ENCODE peak calls at places on chromosome 18, in ten cellular contexts. B is right cardiac atrium; I is iPS DF 6.9; H is A549; O is fibroblast of lung; C is body of pancreas; J is esophagus muscularis mucosa; T is effector memory CD4-positive, alpha-beta T cell; M is uterus; E is psoas muscle. P is an unnamed sample.

GRCh38 chr18:69659142-69659651 is 258.5 kb downstream of the DOK6 start:
- DNase-seq in H (no peak), M (no peak), B (no peak), T (no peak), C (peak; percentile 17), I (no peak), E (no peak), O (no peak), J (no peak), P (no peak)

GRCh38 chr18:45775241-45775676 is 50.2 kb upstream of the SIGLEC15 start:
- DNase-seq in C (peak; percentile 75), M (peak; percentile 49), O (peak; percentile 91), I (peak; percentile 47), E (peak; percentile 76), H (peak; percentile 85), B (peak; percentile 91), T (no peak), J (peak; percentile 96), P (peak; percentile 36)

GRCh38 chr18:74097803-74098202 is 49.8 kb downstream of the FBXO15 start:
- DNase-seq in O (no peak), J (no peak), H (no peak), E (no peak), B (no peak), M (no peak), C (no peak), T (no peak), I (no peak), P (no peak)

GRCh38 chr18:10590412-10590811 is 64.6 kb downstream of the NAPG start:
- DNase-seq in M (no peak), H (no peak), O (no peak), J (no peak), E (no peak), I (no peak), T (no peak), C (no peak), B (no peak), P (no peak)

GRCh38 chr18:13425357-13426095 is 207.0 kb downstream of the LDLRAD4 start:
- DNase-seq in M (no peak), E (no peak), O (no peak), J (no peak), I (no peak), C (no peak), T (no peak), H (no peak), B (no peak), P (no peak)

GRCh38 chr18:56003009-56003408 is 415.0 kb upstream of the TCF4 start:
- DNase-seq in T (no peak), J (no peak), O (no peak), C (no peak), M (no peak), E (no peak), B (no peak), H (no peak), I (no peak), P (no peak)

GRCh38 chr18:12776821-12777471 is 74.1 kb downstream of the PSMG2 start:
- DNase-seq in M (no peak), T (no peak), O (no peak), H (no peak), B (peak; percentile 39), J (no peak), I (no peak), E (no peak), C (no peak), P (no peak)

GRCh38 chr18:48640566-48641270 is 101.9 kb downstream of the CTIF start:
- DNase-seq in I (no peak), C (no peak), J (no peak), H (no peak), T (no peak), B (no peak), E (no peak), M (peak; percentile 6), O (peak; percentile 71), P (no peak)

GRCh38 chr18:66560092-66560491 is 43.8 kb downstream of the CDH19 start:
- DNase-seq in B (no peak), I (peak; percentile 7), E (no peak), C (peak; percentile 13), M (no peak), O (peak; percentile 19), H (peak; percentile 51), J (no peak), T (no peak), P (no peak)

GRCh38 chr18:68426731-68427315 is 288.1 kb downstream of the TMX3 start:
- DNase-seq in C (no peak), J (no peak), E (no peak), T (no peak), M (no peak), B (no peak), I (no peak), O (peak; percentile 37), H (no peak), P (no peak)

GRCh38 chr18:42745931-42746330 is 369.6 kb downstream of the RIT2 start:
- DNase-seq in H (no peak), J (no peak), T (no peak), I (no peak), C (no peak), E (no peak), B (no peak), O (no peak), M (no peak), P (no peak)

GRCh38 chr18:20966795-20967194 is 144.8 kb downstream of the ROCK1 start:
- DNase-seq in J (no peak), O (no peak), T (no peak), M (no peak), E (no peak), B (no peak), H (no peak), I (no peak), C (no peak), P (no peak)

GRCh38 chr18:30457156-30457555 is 585.4 kb downstream of the DSC3 start:
- DNase-seq in J (no peak), E (no peak), B (no peak), H (no peak), T (no peak), I (no peak), M (no peak), O (no peak), C (no peak), P (no peak)

GRCh38 chr18:67132919-67133318 is 383.6 kb downstream of the DSEL start:
- DNase-seq in O (no peak), I (no peak), J (no peak), C (no peak), T (no peak), H (no peak), B (no peak), M (no peak), E (no peak), P (no peak)

GRCh38 chr18:68623342-68623741 is 91.6 kb downstream of the TMX3 start:
- DNase-seq in J (no peak), E (peak; percentile 13), M (no peak), B (peak; percentile 41), H (peak; percentile 48), C (peak; percentile 55), O (peak; percentile 89), T (no peak), I (peak; percentile 50), P (no peak)

GRCh38 chr18:811192-812122 is 585 bp downstream of the YES1 start:
- DNase-seq in E (peak; percentile 58), H (no peak), I (no peak), T (no peak), M (peak; percentile 43), O (peak; percentile 32), B (no peak), C (peak; percentile 29), J (no peak), P (no peak)

DNA sequence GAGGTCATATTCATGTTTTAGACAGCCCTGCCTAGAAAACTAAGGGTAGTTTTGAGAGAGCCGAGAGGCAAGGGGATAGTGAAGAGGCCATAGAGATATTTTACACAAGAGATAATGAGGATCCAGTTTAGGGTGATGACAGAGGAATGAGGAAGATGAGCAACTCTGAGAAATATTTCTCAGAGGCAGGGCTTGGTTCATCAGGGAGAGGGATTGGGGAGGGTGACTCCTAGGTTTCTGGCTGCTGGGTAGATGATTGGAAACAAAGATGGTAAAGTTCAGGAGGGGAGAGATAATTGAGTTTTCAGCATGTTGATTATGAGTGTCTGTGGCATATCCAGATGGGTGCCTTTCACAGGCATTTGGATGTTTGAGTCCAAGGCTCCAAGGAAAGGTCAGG is 7.3 kb downstream of the MYL12B start:
- DNase-seq in J (no peak), M (no peak), E (no peak), C (no peak), H (no peak), T (no peak), B (no peak), O (no peak), I (no peak), P (no peak)
- H3K4me3 ChIP-seq in J (no peak overlapping the region), M (no peak overlapping the region), E (no peak overlapping the region), C (no peak overlapping the region), H (no peak overlapping the region), T (no peak overlapping the region), B (no peak overlapping the region), O (no peak overlapping the region), I (no peak overlapping the region), P (no peak overlapping the region)

DNA sequence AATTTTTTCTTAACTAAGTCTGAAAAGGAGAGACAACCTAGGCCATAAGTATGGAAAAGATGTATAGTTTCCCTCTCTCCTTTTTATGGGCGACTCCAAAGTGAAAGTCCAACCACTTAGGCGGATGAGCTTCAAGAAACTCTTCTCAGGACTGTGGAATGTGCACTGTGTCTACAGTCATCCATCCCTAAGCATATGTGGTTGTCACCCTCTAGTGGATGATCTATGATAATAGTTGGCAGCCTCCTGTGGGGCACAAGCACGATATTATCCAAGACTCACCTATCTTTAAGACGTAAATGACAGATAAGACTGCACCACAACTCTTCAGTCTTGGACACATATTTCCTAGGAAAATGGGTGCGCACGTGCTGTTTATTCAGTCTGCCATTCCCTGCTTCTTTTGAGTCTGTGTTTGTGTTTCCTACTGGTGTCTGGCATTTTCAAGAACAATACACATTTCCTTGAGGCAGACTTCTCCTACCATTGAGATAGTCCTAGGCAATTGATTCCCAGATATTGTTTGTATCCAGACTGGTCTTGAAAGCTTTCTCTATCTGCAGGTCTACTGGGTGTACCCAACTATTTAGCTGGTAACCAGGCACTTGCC is 145.5 kb upstream of the CTAGE1 start:
- DNase-seq in J (no peak), B (no peak), M (peak; percentile 66), E (no peak), H (peak; percentile 86), C (peak; percentile 39), I (peak; percentile 20), T (no peak), O (peak; percentile 94), P (no peak)
- H3K27ac ChIP-seq in J (no peak overlapping the region), B (no peak overlapping the region), M (peak overlapping the region; percentile 10), E (no peak overlapping the region), H (peak overlapping the region; percentile 79), C (no peak overlapping the region), I (no peak overlapping the region), T (no peak overlapping the region), O (no peak overlapping the region), P (no peak overlapping the region)

GRCh38 chr18:8707946-8708345 is 2.6 kb downstream of the MTCL1 start:
- DNase-seq in I (no peak), E (no peak), M (no peak), T (no peak), C (no peak), H (peak; percentile 27), O (no peak), J (no peak), B (no peak), P (no peak)
- H3K4me3 ChIP-seq in I (no peak overlapping the region), E (no peak overlapping the region), M (no peak overlapping the region), T (no peak overlapping the region), C (no peak overlapping the region), H (peak overlapping the region; percentile 94), O (peak overlapping the region; percentile 86), J (peak overlapping the region; percentile 74), B (no peak overlapping the region), P (no peak overlapping the region)

DNA sequence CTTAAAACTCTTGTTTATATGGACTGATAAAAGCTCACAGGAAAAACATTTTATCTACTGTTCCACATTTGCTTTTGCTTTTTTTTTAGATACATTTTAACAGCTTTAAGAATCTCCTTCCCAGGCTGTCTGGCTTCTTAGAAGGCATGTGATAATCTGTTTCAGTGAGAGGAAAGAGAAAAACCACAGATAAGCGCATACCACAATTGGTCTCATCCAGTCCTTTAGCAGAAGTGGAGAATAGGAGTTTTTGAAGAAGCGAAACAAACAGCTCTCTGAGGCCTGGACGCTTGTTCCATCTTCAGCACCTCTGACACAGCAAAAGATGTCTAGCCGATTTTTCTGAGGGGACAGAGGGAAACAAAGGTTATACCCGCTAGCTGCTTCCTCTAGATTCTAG is 37.6 kb downstream of the RMC1 start:
- DNase-seq in I (no peak), B (no peak), J (no peak), O (no peak), M (no peak), C (no peak), H (no peak), E (no peak), T (no peak), P (no peak)
- H3K27ac ChIP-seq in I (no peak overlapping the region), B (no peak overlapping the region), J (no peak overlapping the region), O (no peak overlapping the region), M (no peak overlapping the region), C (peak overlapping the region; percentile 73), H (no peak overlapping the region), E (no peak overlapping the region), T (peak overlapping the region; percentile 9), P (no peak overlapping the region)